ENCODE peak calls at places on chromosomes 13 and 19, in ten cellular contexts. J is HS-5; S is cardiac fibroblast; I is ecto neural progenitor cell; X is cardiac muscle cell; P is germinal center; V is activated CD8-positive, alpha-beta memory T cell treated with anti-CD3 and anti-CD28 coated beads for 4 hours; E is effector memory CD4-positive, alpha-beta T cell; L is brain microvascular endothelial cell; R is T-helper 1 cell. N is an unnamed sample.

GRCh38 chr19:23481043-23481442 is 85.8 kb upstream of the ZNF91 start:
- DNase-seq in J (no peak), S (no peak), I (no peak), X (no peak), P (no peak), V (no peak), E (no peak), L (no peak), R (no peak), N (no peak)

GRCh38 chr19:41691268-41691970 is 3.3 kb upstream of the CEACAM7 start:
- DNase-seq in J (no peak), S (peak; percentile 18), I (peak; percentile 55), X (no peak), P (peak; percentile 35), V (no peak), E (peak; percentile 11), L (no peak), R (no peak), N (no peak)

GRCh38 chr19:18843960-18844359 is 12.2 kb downstream of the UPF1 start:
- DNase-seq in J (no peak), S (no peak), I (no peak), X (no peak), P (no peak), V (no peak), E (no peak), L (peak; percentile 23), R (no peak), N (no peak)

GRCh38 chr13:59368652-59369051 is 795.1 kb downstream of the DIAPH3 start:
- DNase-seq in J (no peak), S (no peak), I (no peak), X (no peak), P (no peak), V (no peak), E (no peak), L (no peak), R (no peak), N (no peak)

GRCh38 chr19:40831502-40832430 is 18.5 kb downstream of the CYP2A6 start:
- DNase-seq in J (peak; percentile 96), S (peak; percentile 79), I (no peak), X (no peak), P (no peak), V (no peak), E (no peak), L (peak; percentile 22), R (no peak), N (peak; percentile 26)

GRCh38 chr13:66152596-66152995 is 1077.5 kb downstream of the PCDH9 start:
- DNase-seq in J (no peak), S (no peak), I (no peak), X (no peak), P (no peak), V (no peak), E (no peak), L (no peak), R (no peak), N (no peak)

GRCh38 chr19:21130097-21130775 is 11.6 kb upstream of the ZNF431 start:
- DNase-seq in J (no peak), S (no peak), I (no peak), X (no peak), P (no peak), V (no peak), E (no peak), L (no peak), R (no peak), N (no peak)

GRCh38 chr13:68056816-68057710 is 826.9 kb upstream of the PCDH9 start:
- DNase-seq in J (peak; percentile 35), S (peak; percentile 54), I (no peak), X (no peak), P (no peak), V (no peak), E (no peak), L (peak; percentile 67), R (no peak), N (peak; percentile 59)

GRCh38 chr13:48828962-48829405 is 146.7 kb upstream of the FNDC3A start:
- DNase-seq in J (no peak), S (peak; percentile 45), I (no peak), X (no peak), P (peak; percentile 14), V (no peak), E (no peak), L (no peak), R (no peak), N (peak; percentile 77)

GRCh38 chr19:48628486-48629296 is 8.5 kb downstream of the DBP start:
- DNase-seq in J (no peak), S (no peak), I (no peak), X (no peak), P (no peak), V (no peak), E (no peak), L (no peak), R (no peak), N (no peak)

GRCh38 chr19:17302391-17303166 is 646 bp downstream of the ABHD8 start:
- DNase-seq in J (no peak), S (no peak), I (no peak), X (no peak), P (no peak), V (no peak), E (no peak), L (no peak), R (no peak), N (no peak)

GRCh38 chr13:24036115-24036514 is 124.4 kb upstream of the SPATA13 start:
- DNase-seq in J (no peak), S (no peak), I (no peak), X (no peak), P (no peak), V (no peak), E (no peak), L (no peak), R (no peak), N (no peak)

GRCh38 chr19:45413497-45413896 is 7.1 kb downstream of the POLR1G start:
- DNase-seq in J (no peak), S (peak; percentile 43), I (no peak), X (no peak), P (no peak), V (no peak), E (no peak), L (no peak), R (no peak), N (no peak)

GRCh38 chr19:11279505-11280236 is 16.3 kb upstream of the TSPAN16 start:
- DNase-seq in J (no peak), S (peak; percentile 77), I (no peak), X (no peak), P (no peak), V (no peak), E (peak; percentile 15), L (no peak), R (no peak), N (no peak)

GRCh38 chr19:9848060-9848459 is 12.9 kb downstream of the PIN1 start:
- DNase-seq in J (no peak), S (no peak), I (peak; percentile 56), X (peak; percentile 35), P (no peak), V (no peak), E (no peak), L (no peak), R (no peak), N (no peak)

GRCh38 chr13:44843403-44843802 is 145.9 kb downstream of the NUFIP1 start:
- DNase-seq in J (no peak), S (peak; percentile 72), I (no peak), X (no peak), P (no peak), V (no peak), E (no peak), L (peak; percentile 60), R (no peak), N (no peak)

GRCh38 chr19:1098177-1099051 is 3.2 kb upstream of the POLR2E start:
- DNase-seq in J (no peak), S (no peak), I (no peak), X (no peak), P (no peak), V (no peak), E (no peak), L (no peak), R (no peak), N (no peak)

GRCh38 chr13:88932950-88933349 is 1261.8 kb downstream of the SLITRK5 start:
- DNase-seq in J (no peak), S (no peak), I (no peak), X (no peak), P (no peak), V (no peak), E (no peak), L (no peak), R (no peak), N (no peak)

GRCh38 chr19:1907563-1908363 is 2.6 kb downstream of the ADAT3 start:
- DNase-seq in J (no peak), S (no peak), I (no peak), X (no peak), P (no peak), V (no peak), E (no peak), L (no peak), R (no peak), N (no peak)

GRCh38 chr13:30873519-30873918 is 32.6 kb upstream of the MEDAG start:
- DNase-seq in J (no peak), S (no peak), I (no peak), X (no peak), P (no peak), V (no peak), E (no peak), L (no peak), R (no peak), N (no peak)

N was measured in epithelial cell of proximal tubule.